ENCODE peak calls at places on chromosome 11, in eight cellular contexts. D is osteoblast; J is mammary epithelial cell; Y is CD8-positive, alpha-beta T cell; L is PC-3; H is dorsolateral prefrontal cortex; K is ovary; C is body of pancreas. I is an unnamed sample.

GRCh38 chr11:134997652-134998320 is 585.7 kb upstream of the B3GAT1 start:
- DNase-seq in D (no peak), J (no peak), Y (no peak), L (no peak), H (no peak), K (no peak), C (no peak), I (no peak)

GRCh38 chr11:92717240-92717639 is 252.2 kb upstream of the MTNR1B start:
- DNase-seq in D (no peak), J (peak; percentile 34), Y (no peak), L (no peak), H (no peak), K (no peak), C (no peak), I (peak; percentile 47)

GRCh38 chr11:122159173-122159701 is 43.2 kb upstream of the BLID start:
- DNase-seq in D (no peak), J (peak; percentile 52), Y (no peak), L (peak; percentile 75), H (no peak), K (peak; percentile 56), C (no peak), I (no peak)

GRCh38 chr11:82225930-82226329 is 507.7 kb downstream of the FAM181B start:
- DNase-seq in D (no peak), J (no peak), Y (no peak), L (no peak), H (no peak), K (no peak), C (no peak), I (no peak)

GRCh38 chr11:79390923-79391322 is 49.9 kb downstream of the TENM4 start:
- DNase-seq in D (no peak), J (no peak), Y (no peak), L (no peak), H (no peak), K (no peak), C (no peak), I (no peak)

GRCh38 chr11:57763568-57763967 is 2.0 kb downstream of the CTNND1 start:
- DNase-seq in D (peak; percentile 56), J (peak; percentile 58), Y (no peak), L (peak; percentile 66), H (no peak), K (no peak), C (no peak), I (peak; percentile 51)

GRCh38 chr11:57321996-57322880 is 2.5 kb downstream of the TNKS1BP1 start:
- DNase-seq in D (peak; percentile 100), J (peak; percentile 97), Y (no peak), L (peak; percentile 93), H (no peak), K (peak; percentile 94), C (peak; percentile 92), I (peak; percentile 97)

GRCh38 chr11:112310867-112311266 is 50.2 kb upstream of the PLET1 start:
- DNase-seq in D (no peak), J (no peak), Y (no peak), L (no peak), H (no peak), K (no peak), C (no peak), I (no peak)

GRCh38 chr11:56885182-56885581 is 103.5 kb upstream of the OR5AK2 start:
- DNase-seq in D (no peak), J (peak; percentile 28), Y (no peak), L (peak; percentile 51), H (no peak), K (no peak), C (peak; percentile 60), I (peak; percentile 13)

GRCh38 chr11:33989461-33989860 is 62.1 kb upstream of the CAPRIN1 start:
- DNase-seq in D (no peak), J (no peak), Y (no peak), L (no peak), H (no peak), K (no peak), C (no peak), I (no peak)

GRCh38 chr11:43927925-43928707 is 14.3 kb upstream of the C11orf96 start:
- DNase-seq in D (peak; percentile 61), J (no peak), Y (no peak), L (no peak), H (no peak), K (peak; percentile 69), C (no peak), I (no peak)

GRCh38 chr11:108967571-108967970 is 302.7 kb downstream of the DDX10 start:
- DNase-seq in D (peak; percentile 36), J (no peak), Y (no peak), L (no peak), H (no peak), K (no peak), C (no peak), I (no peak)

GRCh38 chr11:87359401-87359800 is 321.7 kb downstream of the TMEM135 start:
- DNase-seq in D (no peak), J (no peak), Y (no peak), L (peak; percentile 41), H (no peak), K (no peak), C (no peak), I (peak; percentile 15)

GRCh38 chr11:20559523-20560300 is 39.7 kb upstream of the SLC6A5 start:
- DNase-seq in D (no peak), J (peak; percentile 80), Y (no peak), L (no peak), H (no peak), K (no peak), C (no peak), I (peak; percentile 59)

GRCh38 chr11:65576232-65576866 is 496 bp downstream of the EHBP1L1 start:
- DNase-seq in D (peak; percentile 94), J (no peak), Y (no peak), L (no peak), H (no peak), K (peak; percentile 68), C (no peak), I (no peak)

DNA sequence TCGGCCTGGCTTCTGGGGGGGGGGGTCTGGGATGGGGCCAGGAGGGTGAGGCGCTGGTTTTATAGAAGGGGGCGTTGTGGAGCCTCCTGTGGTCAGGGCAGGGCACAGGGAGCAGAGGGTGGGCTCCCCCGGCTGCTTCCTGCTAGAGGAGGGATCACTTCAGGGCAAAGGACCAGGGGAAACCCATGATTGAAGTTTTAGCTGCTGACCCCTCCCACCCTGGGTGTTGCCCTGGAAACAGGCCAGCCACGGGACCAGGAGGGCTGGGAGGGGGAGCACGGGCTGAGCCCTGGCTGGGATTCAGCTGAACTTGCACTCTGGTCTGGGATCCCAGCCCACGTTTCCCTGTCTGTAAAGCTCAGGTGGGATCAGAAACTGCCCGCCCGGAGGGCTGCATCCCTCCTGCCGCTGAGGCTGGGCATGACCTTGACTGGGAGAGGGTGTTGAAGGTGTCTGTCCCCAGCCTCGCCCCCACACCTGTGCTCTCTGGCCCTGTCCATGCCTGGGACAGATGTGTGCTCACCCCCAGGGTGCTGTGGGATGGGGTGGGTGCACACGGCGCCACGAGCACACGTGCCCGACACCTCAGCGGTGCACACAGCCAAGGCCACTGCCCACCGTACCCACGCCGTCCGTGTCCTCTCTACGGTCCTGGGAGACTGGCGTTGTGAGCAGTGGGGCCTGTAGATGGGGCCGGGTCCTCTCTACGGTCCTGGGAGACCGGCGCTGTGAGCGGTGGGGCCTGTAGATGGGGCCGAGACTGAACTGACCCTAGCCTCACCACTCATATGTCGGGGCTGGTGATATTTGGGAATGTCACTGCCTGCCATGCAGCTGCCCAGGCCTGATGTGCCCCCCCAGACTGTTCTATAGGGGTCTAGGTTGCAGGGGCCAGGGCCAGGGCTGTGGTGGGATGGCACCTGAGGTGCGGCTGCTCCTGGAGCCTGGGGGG is 2.3 kb downstream of the TSPAN4 start:
- DNase-seq in D (peak; percentile 98), J (no peak), Y (no peak), L (peak; percentile 74), H (no peak), K (peak; percentile 96), C (peak; percentile 86), I (no peak)
- TF ChIP-seq CTCF in D (no peak), J (no peak), Y (no peak), L (no peak), H (no peak), K (no peak), C (no peak), I (no peak)

GRCh38 chr11:17719940-17720795 is 797 bp downstream of the MYOD1 start:
- DNase-seq in D (peak; percentile 79), J (no peak), Y (no peak), L (no peak), H (no peak), K (no peak), C (no peak), I (no peak)
- H3K27me3 ChIP-seq in D (peaks cover 90% of the 10 kb centered on the region), J (peaks cover 42% of the 10 kb centered on the region), Y (no peaks in the 10 kb centered on the region), L (peaks cover 40% of the 10 kb centered on the region), H (peaks cover 10% of the 10 kb centered on the region), K (no peaks in the 10 kb centered on the region), C (no peaks in the 10 kb centered on the region), I (peaks cover 100% of the 10 kb centered on the region)

DNA sequence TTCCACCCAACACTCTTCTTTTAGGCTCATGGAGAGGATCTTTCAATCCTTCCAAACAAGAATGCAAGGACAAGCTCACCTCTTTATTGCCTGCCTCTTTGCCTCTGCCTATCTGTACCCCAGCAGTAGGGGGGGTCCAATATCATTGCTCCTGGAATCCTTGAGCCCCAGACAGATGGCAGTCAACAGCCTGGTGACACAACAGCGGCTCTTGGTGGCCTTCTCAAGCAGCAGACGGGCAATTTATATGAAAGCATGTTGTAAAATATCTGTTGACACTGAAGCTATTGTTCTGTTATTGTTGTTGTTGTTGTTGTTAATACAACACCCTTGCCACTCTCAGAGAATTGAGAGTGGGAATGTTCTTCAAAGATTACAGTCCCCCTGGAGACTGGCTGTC is 480.0 kb upstream of the CADM1 start:
- DNase-seq in D (no peak), J (no peak), Y (no peak), L (no peak), H (no peak), K (no peak), C (no peak), I (no peak)
- TF ChIP-seq CTCF in D (no peak), J (no peak), Y (no peak), L (no peak), H (no peak), K (no peak), C (no peak), I (no peak)

GRCh38 chr11:69704508-69705245 is 855 bp upstream of the FGF19 start:
- DNase-seq in D (peak; percentile 89), J (no peak), Y (no peak), L (peak; percentile 49), H (no peak), K (no peak), C (no peak), I (no peak)

GRCh38 chr11:69705901-69706787 is 2.3 kb upstream of the FGF19 start:
- DNase-seq in D (peak; percentile 69), J (no peak), Y (no peak), L (no peak), H (no peak), K (no peak), C (no peak), I (no peak)

GRCh38 chr11:69705246-69705856 is 1.5 kb upstream of the FGF19 start:
- DNase-seq in D (peak; percentile 65), J (no peak), Y (no peak), L (no peak), H (no peak), K (no peak), C (no peak), I (no peak)

GRCh38 chr11:69708731-69709401 is 5.0 kb upstream of the FGF19 start:
- DNase-seq in D (peak; percentile 68), J (no peak), Y (no peak), L (no peak), H (no peak), K (no peak), C (no peak), I (no peak)

DNA sequence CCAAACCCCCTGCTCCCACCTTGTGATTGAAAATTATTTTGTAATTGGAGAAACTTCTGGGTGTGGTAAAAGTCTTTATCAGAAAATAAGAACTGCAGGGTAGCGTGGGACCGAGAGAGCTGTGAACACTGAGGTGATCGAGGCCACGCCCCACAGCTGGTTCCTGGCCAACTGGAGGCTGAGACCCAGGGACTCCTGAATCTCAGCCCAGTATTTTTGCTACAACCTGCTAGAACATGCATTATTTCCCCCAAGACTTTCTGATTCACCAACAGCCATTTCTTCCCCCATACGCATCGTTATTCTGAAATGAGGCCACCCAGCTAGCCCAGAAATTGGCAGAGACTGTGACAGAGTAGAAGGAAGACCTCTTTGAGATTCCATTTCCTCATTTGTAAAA is 3.3 kb upstream of the FGF19 start:
- DNase-seq in D (no peak), J (peak; percentile 90), Y (no peak), L (no peak), H (no peak), K (no peak), C (peak; percentile 67), I (peak; percentile 90)
- H3K27me3 ChIP-seq in D (peaks cover 64% of the 10 kb centered on the region), J (peaks cover 8% of the 10 kb centered on the region), Y (peaks cover 5% of the 10 kb centered on the region), L (no peaks in the 10 kb centered on the region), H (peaks cover 20% of the 10 kb centered on the region), K (no peaks in the 10 kb centered on the region), C (peaks cover 5% of the 10 kb centered on the region), I (peaks cover 34% of the 10 kb centered on the region)